ENCODE peak calls at places on chromosome 9, in four cellular contexts. X, A, Q and F are unnamed samples.

GRCh38 chr9:133955821-133956411 is 36.2 kb downstream of the VAV2 start:
- DNase-seq in X (peak), A (no peak), Q (peak), F (no peak)

GRCh38 chr9:133347985-133348762 is at the start of the genes MED22 and RPL7A:
- DNase-seq in A (peak), Q (peak), X (peak), F (peak)

GRCh38 chr9:100549048-100549447 is 28.8 kb upstream of the CAVIN4 start:
- DNase-seq in A (no peak), X (no peak), Q (no peak), F (no peak)

GRCh38 chr9:73866451-73866850 is 630.7 kb upstream of the RORB start:
- DNase-seq in A (no peak), X (no peak), Q (no peak), F (no peak)

GRCh38 chr9:93665566-93666278 is 89.3 kb downstream of the PHF2 start:
- DNase-seq in A (no peak), X (no peak), Q (no peak), F (no peak)

GRCh38 chr9:22103650-22104575 is 94.8 kb upstream of the CDKN2B start:
- DNase-seq in X (no peak), Q (no peak), A (no peak), F (no peak)

GRCh38 chr9:31745468-31745867 is 639.0 kb upstream of the ACO1 start:
- DNase-seq in A (no peak), X (no peak), Q (no peak), F (no peak)

GRCh38 chr9:135882011-135882410 is 25.3 kb downstream of the CAMSAP1 start:
- DNase-seq in X (no peak), Q (no peak), A (no peak), F (no peak)

GRCh38 chr9:73038089-73038509 is 85.2 kb upstream of the ALDH1A1 start:
- DNase-seq in A (no peak), Q (no peak), X (no peak), F (no peak)

GRCh38 chr9:113533335-113534225 is 70.1 kb downstream of the RGS3 start:
- DNase-seq in X (no peak), A (no peak), Q (no peak), F (no peak)

GRCh38 chr9:134961331-134962064 is 43.8 kb upstream of the FCN1 start:
- DNase-seq in Q (no peak), X (no peak), A (no peak), F (no peak)

GRCh38 chr9:74095925-74096324 is 401.2 kb upstream of the RORB start:
- DNase-seq in Q (no peak), X (no peak), A (no peak), F (no peak)

GRCh38 chr9:135794361-135794885 is 92.4 kb downstream of the KCNT1 start:
- DNase-seq in X (no peak), Q (no peak), A (no peak), F (no peak)

GRCh38 chr9:7333714-7334113 is 465.9 kb downstream of the DMAC1 start:
- DNase-seq in A (no peak), Q (no peak), X (no peak), F (no peak)

GRCh38 chr9:124465736-124466135 is 15.5 kb downstream of the ADGRD2 start:
- DNase-seq in Q (no peak), A (no peak), X (no peak), F (no peak)

GRCh38 chr9:89309166-89309565 is 1.8 kb upstream of the CKS2 start:
- DNase-seq in A (no peak), Q (no peak), X (no peak), F (no peak)

GRCh38 chr9:15697459-15697858 is 144.6 kb downstream of the CCDC171 start:
- DNase-seq in A (no peak), X (no peak), Q (no peak), F (peak)

GRCh38 chr9:93007529-93008058 is 50.9 kb upstream of the SUSD3 start:
- DNase-seq in A (no peak), Q (no peak), X (no peak), F (no peak)

GRCh38 chr9:128160603-128160987 is 530 bp downstream of the BBLN start:
- DNase-seq in A (no peak), X (peak), Q (peak), F (no peak)

GRCh38 chr9:93178851-93179786 is 4.8 kb upstream of the WNK2 start:
- DNase-seq in Q (no peak), A (no peak), X (no peak), F (no peak)

GRCh38 chr9:128192601-128193371 is 1.4 kb upstream of the CIZ1 start:
- DNase-seq in X (peak), Q (no peak), A (peak), F (no peak)

GRCh38 chr9:134923466-134923865 is 5.8 kb upstream of the FCN1 start:
- DNase-seq in A (no peak), X (no peak), Q (no peak), F (no peak)

GRCh38 chr9:133155156-133155555 is 8.6 kb downstream of the GBGT1 start:
- DNase-seq in A (no peak), Q (no peak), X (no peak), F (no peak)

GRCh38 chr9:133114451-133114885 is 6.6 kb downstream of the RALGDS start:
- DNase-seq in A (no peak), X (no peak), Q (no peak), F (no peak)

GRCh38 chr9:79611091-79611614 is 39.4 kb downstream of the TLE4 start:
- DNase-seq in A (no peak), Q (peak), X (no peak), F (peak)

GRCh38 chr9:119088002-119088401 is 281.2 kb downstream of the BRINP1 start:
- DNase-seq in Q (no peak), X (no peak), A (no peak), F (no peak)

GRCh38 chr9:8679405-8679951 is 879.9 kb upstream of the DMAC1 start:
- DNase-seq in A (no peak), X (no peak), Q (peak), F (no peak)

GRCh38 chr9:132546148-132547051 is 36.0 kb upstream of the BARHL1 start:
- DNase-seq in X (no peak), A (no peak), Q (peak), F (no peak)

GRCh38 chr9:33320568-33321261 is 30.4 kb downstream of the NFX1 start:
- DNase-seq in Q (no peak), A (no peak), X (no peak), F (peak)

GRCh38 chr9:107243757-107244156 is 39.3 kb upstream of the RAD23B start:
- DNase-seq in Q (no peak), A (no peak), X (peak), F (peak)

GRCh38 chr9:89641980-89642379 is 37.2 kb downstream of the GADD45G start:
- DNase-seq in X (no peak), Q (no peak), A (no peak), F (no peak)

GRCh38 chr9:128048663-128049062 is 18.5 kb downstream of the NAIF1 start:
- DNase-seq in Q (no peak), X (no peak), A (no peak), F (no peak)

GRCh38 chr9:120257483-120257882 is 322.5 kb downstream of the CDK5RAP2 start:
- DNase-seq in X (no peak), A (no peak), Q (no peak), F (no peak)

GRCh38 chr9:107600060-107600573 is 110.5 kb upstream of the KLF4 start:
- DNase-seq in Q (no peak), X (peak), A (peak), F (no peak)

GRCh38 chr9:113548221-113549041 is 84.9 kb downstream of the RGS3 start:
- DNase-seq in Q (peak), X (peak), A (no peak), F (no peak)

GRCh38 chr9:94472766-94473165 is 82.1 kb upstream of the PCAT7 start:
- DNase-seq in A (no peak), X (no peak), Q (no peak), F (no peak)

GRCh38 chr9:88085481-88085880 is 52.8 kb downstream of the SPATA31C2 start:
- DNase-seq in X (no peak), Q (no peak), A (no peak), F (no peak)
- H3K4me3 ChIP-seq in X (no peak), Q (no peak), A (no peak), F (no peak)

GRCh38 chr9:137589441-137590122 is 730 bp downstream of the ZMYND19 start:
- DNase-seq in A (no peak), Q (peak), X (no peak), F (no peak)

GRCh38 chr9:137588311-137588710 is 2.0 kb downstream of the ZMYND19 start:
- DNase-seq in X (no peak), A (no peak), Q (no peak), F (no peak)

GRCh38 chr9:137590469-137591383 is at the start of gene ZMYND19:
- DNase-seq in X (peak), A (peak), Q (peak), F (no peak)

GRCh38 chr9:137588891-137589290 is 1.4 kb downstream of the ZMYND19 start:
- DNase-seq in A (no peak), Q (no peak), X (no peak), F (no peak)

DNA sequence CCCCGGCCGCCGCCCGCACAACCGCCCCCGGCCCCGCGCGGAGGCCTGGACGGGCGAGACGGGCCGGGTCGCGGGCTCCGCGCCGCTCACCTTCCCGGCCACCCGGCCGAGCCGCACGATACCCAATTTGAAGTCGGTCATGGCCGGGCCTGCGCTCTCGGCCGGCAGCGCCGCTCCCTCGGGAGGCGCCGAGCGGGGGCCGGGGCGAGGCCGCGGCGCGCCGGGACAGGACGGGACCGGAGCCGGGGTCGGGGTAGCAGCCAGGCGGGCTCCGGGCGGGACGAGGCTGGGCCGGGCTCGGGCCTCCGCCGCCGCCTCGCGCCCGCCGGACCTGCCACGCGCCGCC is 216 bp downstream of the ZMYND19 start:
- DNase-seq in A (no peak), Q (no peak), X (no peak), F (no peak)
- H3K4me3 ChIP-seq in A (peak), Q (peak), X (peak), F (peak)

DNA sequence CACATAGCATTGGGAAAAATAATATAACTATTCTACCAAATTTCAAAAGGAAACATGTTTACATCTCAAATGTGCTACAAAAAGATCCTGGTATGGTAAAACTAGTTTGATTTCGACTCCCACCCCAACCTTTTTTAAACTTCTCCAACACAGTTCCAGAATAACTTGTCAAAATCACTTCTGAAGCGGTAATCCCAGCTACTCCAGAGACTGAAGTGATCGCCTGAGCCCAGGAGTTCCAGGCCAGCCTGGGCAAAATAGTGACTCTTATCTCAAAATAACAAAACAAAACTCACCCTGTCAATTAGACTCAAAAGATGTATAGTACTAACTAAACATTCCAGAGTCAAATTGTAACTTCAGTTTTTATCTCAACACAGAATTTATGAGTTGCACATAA is 71.3 kb upstream of the RNF38 start:
- DNase-seq in X (no peak), Q (no peak), A (no peak), F (no peak)
- H3K4me3 ChIP-seq in X (no peak), Q (no peak), A (no peak), F (no peak)

DNA sequence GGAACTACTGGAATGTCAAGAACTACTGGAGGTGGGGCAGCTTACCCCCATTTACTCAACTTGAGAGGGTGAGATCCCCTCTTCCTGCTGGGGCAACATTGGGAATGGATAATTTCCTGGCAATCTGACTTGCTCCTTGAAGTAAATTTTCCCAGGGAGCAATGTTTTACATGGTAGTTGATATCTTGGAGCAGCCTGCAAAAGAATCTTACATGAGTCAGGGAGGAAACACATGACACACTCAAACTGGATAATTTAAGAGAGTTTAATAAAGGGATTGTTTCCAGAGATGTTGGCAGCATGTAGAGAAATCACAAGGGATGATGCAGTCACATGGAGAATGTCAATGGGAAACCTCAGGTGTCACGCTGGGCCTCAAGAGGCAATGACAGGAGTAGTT is 212.5 kb downstream of the GAS1 start:
- DNase-seq in Q (no peak), A (no peak), X (no peak), F (no peak)
- H3K4me3 ChIP-seq in Q (no peak), A (no peak), X (no peak), F (no peak)

DNA sequence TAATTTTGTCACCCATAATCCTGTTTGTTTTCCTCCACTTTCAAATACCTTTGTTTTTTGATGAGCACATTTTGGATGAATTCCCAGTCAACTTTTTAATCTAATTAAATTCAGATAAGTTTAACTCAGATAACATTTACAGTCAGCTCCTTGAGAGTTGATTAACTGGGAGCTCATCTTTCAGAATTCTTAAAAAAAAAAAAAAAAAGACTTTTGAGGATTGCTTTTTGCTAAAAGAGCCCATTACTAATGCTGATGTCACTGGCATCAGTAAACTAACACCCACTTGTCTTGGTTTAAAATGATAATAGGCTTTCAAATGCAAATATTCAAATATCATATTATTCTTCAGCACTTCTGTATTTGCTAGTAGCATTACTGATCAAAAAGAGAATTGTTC is 47.1 kb upstream of the NFIB start:
- DNase-seq in X (no peak), A (no peak), Q (no peak), F (no peak)
- H3K4me3 ChIP-seq in X (no peak), A (no peak), Q (no peak), F (no peak)

GRCh38 chr9:35114113-35114847 is 1.4 kb downstream of the ATOSB start:
- DNase-seq in X (no peak), Q (peak), A (peak), F (peak)
- H3K4me3 ChIP-seq in X (no peak), Q (peak), A (peak), F (peak)